ENCODE peak calls at places on chromosomes 3 and 15, in eight cellular contexts. One of them, this sample, is unnamed.

GRCh38 chr15:74364936-74365618 is 2.4 kb downstream of the CYP11A1 start:
- DNase-seq in IMR-90: peak; percentile 37
- DNase-seq in PC-3: no peak
- DNase-seq in Karpas-422: no peak
- DNase-seq in neural progenitor cell: no peak
- DNase-seq in SK-N-SH: no peak
- DNase-seq in trophoblast cell: peak; percentile 72
- DNase-seq in astrocyte: no peak
- DNase-seq in this sample: no peak

GRCh38 chr15:38054488-38054887 is 120.0 kb downstream of the TMCO5A start:
- DNase-seq in IMR-90: peak; percentile 81
- DNase-seq in PC-3: peak; percentile 39
- DNase-seq in Karpas-422: no peak
- DNase-seq in neural progenitor cell: no peak
- DNase-seq in SK-N-SH: no peak
- DNase-seq in trophoblast cell: no peak
- DNase-seq in astrocyte: peak; percentile 82
- DNase-seq in this sample: peak; percentile 19

GRCh38 chr3:66822059-66823009 is 175.8 kb upstream of the KBTBD8 start:
- DNase-seq in IMR-90: peak; percentile 67
- DNase-seq in PC-3: peak; percentile 69
- DNase-seq in Karpas-422: peak; percentile 95
- DNase-seq in neural progenitor cell: peak; percentile 73
- DNase-seq in SK-N-SH: peak; percentile 39
- DNase-seq in trophoblast cell: peak; percentile 51
- DNase-seq in astrocyte: peak; percentile 33
- DNase-seq in this sample: peak; percentile 54

GRCh38 chr15:85036716-85037115 is 55.1 kb downstream of the PDE8A start:
- DNase-seq in IMR-90: no peak
- DNase-seq in PC-3: no peak
- DNase-seq in Karpas-422: no peak
- DNase-seq in neural progenitor cell: no peak
- DNase-seq in SK-N-SH: no peak
- DNase-seq in trophoblast cell: no peak
- DNase-seq in astrocyte: no peak
- DNase-seq in this sample: no peak

GRCh38 chr15:40633178-40633577 is 39.1 kb downstream of the KNL1 start:
- DNase-seq in IMR-90: peak; percentile 64
- DNase-seq in PC-3: peak; percentile 61
- DNase-seq in Karpas-422: peak; percentile 25
- DNase-seq in neural progenitor cell: no peak
- DNase-seq in SK-N-SH: no peak
- DNase-seq in trophoblast cell: peak; percentile 65
- DNase-seq in astrocyte: peak; percentile 29
- DNase-seq in this sample: no peak

GRCh38 chr15:40340740-40341400 is at the start of gene CCDC9B:
- DNase-seq in IMR-90: peak; percentile 84
- DNase-seq in PC-3: peak; percentile 93
- DNase-seq in Karpas-422: no peak
- DNase-seq in neural progenitor cell: peak; percentile 55
- DNase-seq in SK-N-SH: peak; percentile 91
- DNase-seq in trophoblast cell: no peak
- DNase-seq in astrocyte: peak; percentile 74
- DNase-seq in this sample: no peak

GRCh38 chr3:69116897-69117296 is 5.5 kb downstream of the LMOD3 start:
- DNase-seq in IMR-90: no peak
- DNase-seq in PC-3: peak; percentile 72
- DNase-seq in Karpas-422: no peak
- DNase-seq in neural progenitor cell: no peak
- DNase-seq in SK-N-SH: no peak
- DNase-seq in trophoblast cell: no peak
- DNase-seq in astrocyte: no peak
- DNase-seq in this sample: no peak

GRCh38 chr3:120440001-120440703 is 10.6 kb downstream of the FSTL1 start:
- DNase-seq in IMR-90: peak; percentile 58
- DNase-seq in PC-3: peak; percentile 61
- DNase-seq in Karpas-422: no peak
- DNase-seq in neural progenitor cell: no peak
- DNase-seq in SK-N-SH: no peak
- DNase-seq in trophoblast cell: no peak
- DNase-seq in astrocyte: peak; percentile 73
- DNase-seq in this sample: no peak

GRCh38 chr3:130316164-130316563 is 29.3 kb upstream of the COL6A5 start:
- DNase-seq in IMR-90: peak; percentile 31
- DNase-seq in PC-3: no peak
- DNase-seq in Karpas-422: no peak
- DNase-seq in neural progenitor cell: no peak
- DNase-seq in SK-N-SH: no peak
- DNase-seq in trophoblast cell: no peak
- DNase-seq in astrocyte: peak; percentile 2
- DNase-seq in this sample: no peak

DNA sequence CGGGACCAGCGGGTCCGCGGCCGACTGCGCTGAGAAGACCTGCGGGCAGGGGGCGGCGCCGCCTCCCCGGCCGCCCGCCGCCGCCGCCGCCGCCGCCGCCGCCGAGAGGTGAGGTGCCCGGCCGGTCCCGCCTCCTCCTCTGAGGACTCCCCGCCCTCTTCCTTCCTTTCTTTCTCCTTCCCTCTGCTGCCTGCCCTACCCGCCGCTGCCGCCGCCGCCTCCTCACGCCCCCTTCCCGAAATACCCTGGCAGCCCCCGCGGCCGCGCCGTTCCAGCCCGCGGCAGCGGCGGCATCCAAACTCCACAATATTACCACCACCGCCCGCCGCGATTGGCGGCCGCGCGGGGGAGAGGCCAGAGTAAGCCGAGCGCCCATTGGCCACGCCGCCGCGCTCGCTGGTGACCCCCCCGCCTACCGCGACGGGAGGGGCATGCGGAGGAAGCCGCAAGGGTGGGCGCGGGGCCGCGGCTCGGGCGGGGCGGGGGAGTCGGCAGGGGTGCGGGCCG is 61.8 kb upstream of the ANKRD28 start:
- DNase-seq in IMR-90: peak; percentile 74
- DNase-seq in PC-3: peak; percentile 94
- DNase-seq in Karpas-422: peak; percentile 93
- DNase-seq in neural progenitor cell: peak; percentile 91
- DNase-seq in SK-N-SH: peak; percentile 94
- DNase-seq in trophoblast cell: peak; percentile 67
- DNase-seq in astrocyte: peak; percentile 58
- DNase-seq in this sample: no peak
- H3K4me2 ChIP-seq in IMR-90: no peak overlapping the region
- H3K4me2 ChIP-seq in PC-3: peak overlapping the region; percentile 95
- H3K4me2 ChIP-seq in Karpas-422: peak overlapping the region; percentile 93
- H3K4me2 ChIP-seq in neural progenitor cell: peak overlapping the region; percentile 87
- H3K4me2 ChIP-seq in SK-N-SH: peak overlapping the region; percentile 77
- H3K4me2 ChIP-seq in trophoblast cell: peak overlapping the region; percentile 87
- H3K4me2 ChIP-seq in astrocyte: peak overlapping the region; percentile 97
- H3K4me2 ChIP-seq in this sample: no peak overlapping the region

GRCh38 chr3:173799073-173799830 is 401.7 kb downstream of the NLGN1 start:
- DNase-seq in IMR-90: no peak
- DNase-seq in PC-3: no peak
- DNase-seq in Karpas-422: no peak
- DNase-seq in neural progenitor cell: no peak
- DNase-seq in SK-N-SH: no peak
- DNase-seq in trophoblast cell: no peak
- DNase-seq in astrocyte: no peak
- DNase-seq in this sample: no peak

GRCh38 chr3:173793963-173794362 is 396.4 kb downstream of the NLGN1 start:
- DNase-seq in IMR-90: no peak
- DNase-seq in PC-3: peak; percentile 14
- DNase-seq in Karpas-422: no peak
- DNase-seq in neural progenitor cell: no peak
- DNase-seq in SK-N-SH: no peak
- DNase-seq in trophoblast cell: peak; percentile 2
- DNase-seq in astrocyte: no peak
- DNase-seq in this sample: no peak

GRCh38 chr3:173800154-173800553 is 402.6 kb downstream of the NLGN1 start:
- DNase-seq in IMR-90: no peak
- DNase-seq in PC-3: no peak
- DNase-seq in Karpas-422: no peak
- DNase-seq in neural progenitor cell: no peak
- DNase-seq in SK-N-SH: no peak
- DNase-seq in trophoblast cell: no peak
- DNase-seq in astrocyte: no peak
- DNase-seq in this sample: no peak

DNA sequence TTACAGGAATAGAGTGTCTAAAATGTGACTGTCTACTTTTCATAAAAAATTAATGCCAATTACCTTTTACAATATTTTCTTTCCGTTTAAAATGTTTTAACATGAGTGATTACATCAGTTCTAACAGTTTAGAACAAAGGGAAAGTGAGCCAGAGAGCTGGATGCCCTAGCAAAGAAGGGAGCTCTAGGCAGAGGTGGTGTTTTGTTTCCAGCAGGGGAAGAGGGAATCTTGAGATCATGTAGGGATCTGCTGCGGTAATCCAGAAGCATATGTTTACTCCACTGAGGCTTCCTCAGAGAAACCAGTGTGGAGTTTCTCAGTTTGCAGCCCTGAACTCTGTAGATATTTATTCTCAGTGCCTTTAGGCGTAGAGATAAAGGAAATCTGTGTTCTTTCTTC is 399.3 kb downstream of the NLGN1 start:
- DNase-seq in IMR-90: no peak
- DNase-seq in PC-3: no peak
- DNase-seq in Karpas-422: no peak
- DNase-seq in neural progenitor cell: peak; percentile 12
- DNase-seq in SK-N-SH: no peak
- DNase-seq in trophoblast cell: no peak
- DNase-seq in astrocyte: no peak
- DNase-seq in this sample: no peak
- H3K9ac ChIP-seq in IMR-90: no peak overlapping the region
- H3K9ac ChIP-seq in PC-3: no peak overlapping the region
- H3K9ac ChIP-seq in Karpas-422: no peak overlapping the region
- H3K9ac ChIP-seq in neural progenitor cell: no peak overlapping the region
- H3K9ac ChIP-seq in SK-N-SH: no peak overlapping the region
- H3K9ac ChIP-seq in trophoblast cell: no peak overlapping the region
- H3K9ac ChIP-seq in astrocyte: no peak overlapping the region
- H3K9ac ChIP-seq in this sample: no peak overlapping the region

GRCh38 chr3:43296565-43296964 is 10.2 kb downstream of the SNRK start:
- DNase-seq in IMR-90: peak; percentile 23
- DNase-seq in PC-3: peak; percentile 28
- DNase-seq in Karpas-422: peak; percentile 76
- DNase-seq in neural progenitor cell: no peak
- DNase-seq in SK-N-SH: no peak
- DNase-seq in trophoblast cell: no peak
- DNase-seq in astrocyte: no peak
- DNase-seq in this sample: no peak
- H3K4me2 ChIP-seq in IMR-90: peak overlapping the region; percentile 58
- H3K4me2 ChIP-seq in PC-3: peak overlapping the region; percentile 19
- H3K4me2 ChIP-seq in Karpas-422: peak overlapping the region; percentile 65
- H3K4me2 ChIP-seq in neural progenitor cell: no peak overlapping the region
- H3K4me2 ChIP-seq in SK-N-SH: no peak overlapping the region
- H3K4me2 ChIP-seq in trophoblast cell: no peak overlapping the region
- H3K4me2 ChIP-seq in astrocyte: no peak overlapping the region
- H3K4me2 ChIP-seq in this sample: peak overlapping the region; percentile 34

GRCh38 chr3:143535994-143536784 is 312.1 kb downstream of the SLC9A9 start:
- DNase-seq in IMR-90: no peak
- DNase-seq in PC-3: no peak
- DNase-seq in Karpas-422: peak; percentile 53
- DNase-seq in neural progenitor cell: no peak
- DNase-seq in SK-N-SH: no peak
- DNase-seq in trophoblast cell: no peak
- DNase-seq in astrocyte: no peak
- DNase-seq in this sample: no peak

GRCh38 chr3:143533391-143533790 is 314.9 kb downstream of the SLC9A9 start:
- DNase-seq in IMR-90: no peak
- DNase-seq in PC-3: no peak
- DNase-seq in Karpas-422: no peak
- DNase-seq in neural progenitor cell: no peak
- DNase-seq in SK-N-SH: no peak
- DNase-seq in trophoblast cell: no peak
- DNase-seq in astrocyte: no peak
- DNase-seq in this sample: no peak

GRCh38 chr3:143536817-143537535 is 311.3 kb downstream of the SLC9A9 start:
- DNase-seq in IMR-90: peak; percentile 32
- DNase-seq in PC-3: no peak
- DNase-seq in Karpas-422: no peak
- DNase-seq in neural progenitor cell: no peak
- DNase-seq in SK-N-SH: no peak
- DNase-seq in trophoblast cell: no peak
- DNase-seq in astrocyte: peak; percentile 63
- DNase-seq in this sample: no peak

DNA sequence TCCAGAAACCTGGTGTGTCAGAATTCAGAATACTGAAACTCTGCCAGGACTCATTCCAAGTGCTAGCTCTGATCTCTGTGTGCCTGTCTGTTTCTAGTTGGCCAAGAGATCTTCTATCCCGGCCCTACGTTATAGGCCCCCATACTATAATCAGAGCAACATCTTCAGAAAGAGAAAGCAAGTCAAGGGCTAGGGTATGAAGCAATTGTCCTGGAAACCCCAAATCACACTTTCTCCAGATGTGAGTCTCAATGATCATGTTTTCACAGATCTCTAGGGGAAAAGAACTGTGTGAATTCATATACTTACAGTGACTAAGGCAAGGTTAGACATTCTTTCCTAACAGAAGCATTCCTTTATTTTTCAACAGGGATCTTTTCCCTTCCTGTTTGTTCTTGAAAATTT is 309.7 kb downstream of the SLC9A9 start:
- DNase-seq in IMR-90: peak; percentile 36
- DNase-seq in PC-3: no peak
- DNase-seq in Karpas-422: no peak
- DNase-seq in neural progenitor cell: no peak
- DNase-seq in SK-N-SH: no peak
- DNase-seq in trophoblast cell: no peak
- DNase-seq in astrocyte: peak; percentile 35
- DNase-seq in this sample: no peak
- H3K9ac ChIP-seq in IMR-90: no peak overlapping the region
- H3K9ac ChIP-seq in PC-3: no peak overlapping the region
- H3K9ac ChIP-seq in Karpas-422: no peak overlapping the region
- H3K9ac ChIP-seq in neural progenitor cell: no peak overlapping the region
- H3K9ac ChIP-seq in SK-N-SH: no peak overlapping the region
- H3K9ac ChIP-seq in trophoblast cell: no peak overlapping the region
- H3K9ac ChIP-seq in astrocyte: no peak overlapping the region
- H3K9ac ChIP-seq in this sample: no peak overlapping the region

DNA sequence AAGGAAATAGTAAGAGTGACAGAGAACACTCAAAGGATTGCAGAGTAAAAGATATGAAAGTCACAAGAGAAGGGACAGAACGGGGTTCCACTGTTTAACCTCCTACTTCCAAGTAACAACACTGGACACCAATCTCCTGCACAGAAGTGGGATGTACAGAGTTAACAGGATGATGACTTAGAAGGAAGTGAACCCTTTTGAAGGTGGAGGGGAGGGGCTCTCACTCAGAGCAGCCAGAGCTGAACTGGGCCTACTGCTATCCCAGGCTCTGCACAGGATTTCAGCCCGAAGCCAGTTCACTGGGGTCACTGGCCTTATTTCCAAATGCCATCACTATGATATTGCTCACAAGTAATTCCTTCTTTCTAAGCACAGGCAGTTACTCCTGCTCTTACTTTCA is 130.2 kb upstream of the PRICKLE2 start:
- DNase-seq in IMR-90: peak; percentile 67
- DNase-seq in PC-3: peak; percentile 10
- DNase-seq in Karpas-422: no peak
- DNase-seq in neural progenitor cell: peak; percentile 19
- DNase-seq in SK-N-SH: no peak
- DNase-seq in trophoblast cell: no peak
- DNase-seq in astrocyte: peak; percentile 47
- DNase-seq in this sample: no peak
- H3K4me2 ChIP-seq in IMR-90: peak overlapping the region; percentile 44
- H3K4me2 ChIP-seq in PC-3: no peak overlapping the region
- H3K4me2 ChIP-seq in Karpas-422: no peak overlapping the region
- H3K4me2 ChIP-seq in neural progenitor cell: no peak overlapping the region
- H3K4me2 ChIP-seq in SK-N-SH: peak overlapping the region; percentile 41
- H3K4me2 ChIP-seq in trophoblast cell: no peak overlapping the region
- H3K4me2 ChIP-seq in astrocyte: peak overlapping the region; percentile 47
- H3K4me2 ChIP-seq in this sample: peak overlapping the region; percentile 22

GRCh38 chr15:95132774-95133173 is 901.4 kb downstream of the MCTP2 start:
- DNase-seq in IMR-90: peak; percentile 88
- DNase-seq in PC-3: peak; percentile 7
- DNase-seq in Karpas-422: no peak
- DNase-seq in neural progenitor cell: no peak
- DNase-seq in SK-N-SH: no peak
- DNase-seq in trophoblast cell: peak; percentile 7
- DNase-seq in astrocyte: peak; percentile 93
- DNase-seq in this sample: peak; percentile 59
- H3K9ac ChIP-seq in IMR-90: no peak overlapping the region
- H3K9ac ChIP-seq in PC-3: no peak overlapping the region
- H3K9ac ChIP-seq in Karpas-422: no peak overlapping the region
- H3K9ac ChIP-seq in neural progenitor cell: no peak overlapping the region
- H3K9ac ChIP-seq in SK-N-SH: no peak overlapping the region
- H3K9ac ChIP-seq in trophoblast cell: no peak overlapping the region
- H3K9ac ChIP-seq in astrocyte: no peak overlapping the region
- H3K9ac ChIP-seq in this sample: no peak overlapping the region

This sample was measured in keratinocyte.